ENCODE peak calls at places on chromosomes 5 and 9, in seven cellular contexts. One of them, this sample, is unnamed.

GRCh38 chr5:40991981-40992559 is 79.1 kb downstream of the MROH2B start:
- DNase-seq in gastrocnemius medialis: no peak
- DNase-seq in ovary: no peak
- DNase-seq in esophagus squamous epithelium: no peak
- DNase-seq in AG09309: no peak
- DNase-seq in osteocyte: no peak
- DNase-seq in AG04450: no peak
- DNase-seq in this sample: no peak

GRCh38 chr5:53917095-53917494 is 356.7 kb downstream of the NDUFS4 start:
- DNase-seq in esophagus squamous epithelium: no peak
- DNase-seq in gastrocnemius medialis: no peak
- DNase-seq in ovary: no peak
- DNase-seq in AG04450: no peak
- DNase-seq in osteocyte: no peak
- DNase-seq in AG09309: peak
- DNase-seq in this sample: no peak

GRCh38 chr9:123425261-123425821 is 69.3 kb downstream of the CRB2 start:
- DNase-seq in AG04450: no peak
- DNase-seq in AG09309: no peak
- DNase-seq in osteocyte: no peak
- DNase-seq in esophagus squamous epithelium: no peak
- DNase-seq in gastrocnemius medialis: no peak
- DNase-seq in ovary: no peak
- DNase-seq in this sample: no peak

GRCh38 chr5:116953251-116953934 is 378.8 kb upstream of the SEMA6A start:
- DNase-seq in esophagus squamous epithelium: no peak
- DNase-seq in ovary: no peak
- DNase-seq in gastrocnemius medialis: no peak
- DNase-seq in AG09309: no peak
- DNase-seq in AG04450: no peak
- DNase-seq in osteocyte: no peak
- DNase-seq in this sample: no peak

GRCh38 chr9:130220351-130220750 is 45.2 kb upstream of the HMCN2 start:
- DNase-seq in osteocyte: no peak
- DNase-seq in ovary: peak
- DNase-seq in AG09309: no peak
- DNase-seq in esophagus squamous epithelium: no peak
- DNase-seq in AG04450: peak
- DNase-seq in gastrocnemius medialis: no peak
- DNase-seq in this sample: no peak

GRCh38 chr5:72460413-72460812 is 46.8 kb downstream of the ZNF366 start:
- DNase-seq in esophagus squamous epithelium: no peak
- DNase-seq in AG04450: no peak
- DNase-seq in gastrocnemius medialis: no peak
- DNase-seq in AG09309: no peak
- DNase-seq in osteocyte: no peak
- DNase-seq in ovary: no peak
- DNase-seq in this sample: no peak

GRCh38 chr5:129664336-129664937 is 83.5 kb upstream of the MINAR2 start:
- DNase-seq in esophagus squamous epithelium: no peak
- DNase-seq in ovary: no peak
- DNase-seq in osteocyte: no peak
- DNase-seq in AG04450: peak
- DNase-seq in gastrocnemius medialis: no peak
- DNase-seq in AG09309: peak
- DNase-seq in this sample: no peak

GRCh38 chr9:11374961-11375360 is 762.2 kb upstream of the PTPRD start:
- DNase-seq in AG04450: no peak
- DNase-seq in gastrocnemius medialis: no peak
- DNase-seq in ovary: no peak
- DNase-seq in AG09309: no peak
- DNase-seq in esophagus squamous epithelium: no peak
- DNase-seq in osteocyte: no peak
- DNase-seq in this sample: no peak

GRCh38 chr5:148769941-148770340 is 56.5 kb upstream of the ADRB2 start:
- DNase-seq in AG04450: no peak
- DNase-seq in esophagus squamous epithelium: no peak
- DNase-seq in AG09309: no peak
- DNase-seq in osteocyte: no peak
- DNase-seq in gastrocnemius medialis: no peak
- DNase-seq in ovary: no peak
- DNase-seq in this sample: no peak

GRCh38 chr5:54073735-54074134 is 236.6 kb downstream of the ARL15 start:
- DNase-seq in esophagus squamous epithelium: no peak
- DNase-seq in AG09309: no peak
- DNase-seq in AG04450: no peak
- DNase-seq in osteocyte: no peak
- DNase-seq in ovary: no peak
- DNase-seq in gastrocnemius medialis: no peak
- DNase-seq in this sample: no peak

GRCh38 chr9:114117996-114118830 is 19.1 kb upstream of the KIF12 start:
- DNase-seq in ovary: no peak
- DNase-seq in gastrocnemius medialis: no peak
- DNase-seq in esophagus squamous epithelium: no peak
- DNase-seq in AG04450: no peak
- DNase-seq in AG09309: no peak
- DNase-seq in osteocyte: no peak
- DNase-seq in this sample: no peak

GRCh38 chr9:87193925-87194380 is 246.6 kb upstream of the GAS1 start:
- DNase-seq in ovary: no peak
- DNase-seq in osteocyte: no peak
- DNase-seq in esophagus squamous epithelium: no peak
- DNase-seq in gastrocnemius medialis: no peak
- DNase-seq in AG04450: peak
- DNase-seq in AG09309: peak
- DNase-seq in this sample: peak

GRCh38 chr5:32342656-32343055 is 29.9 kb upstream of the MTMR12 start:
- DNase-seq in ovary: no peak
- DNase-seq in osteocyte: no peak
- DNase-seq in AG04450: no peak
- DNase-seq in gastrocnemius medialis: no peak
- DNase-seq in AG09309: no peak
- DNase-seq in esophagus squamous epithelium: no peak
- DNase-seq in this sample: no peak

GRCh38 chr9:120539951-120540350 is 40.0 kb downstream of the CDK5RAP2 start:
- DNase-seq in esophagus squamous epithelium: no peak
- DNase-seq in AG09309: no peak
- DNase-seq in ovary: no peak
- DNase-seq in gastrocnemius medialis: no peak
- DNase-seq in osteocyte: no peak
- DNase-seq in AG04450: no peak
- DNase-seq in this sample: no peak

DNA sequence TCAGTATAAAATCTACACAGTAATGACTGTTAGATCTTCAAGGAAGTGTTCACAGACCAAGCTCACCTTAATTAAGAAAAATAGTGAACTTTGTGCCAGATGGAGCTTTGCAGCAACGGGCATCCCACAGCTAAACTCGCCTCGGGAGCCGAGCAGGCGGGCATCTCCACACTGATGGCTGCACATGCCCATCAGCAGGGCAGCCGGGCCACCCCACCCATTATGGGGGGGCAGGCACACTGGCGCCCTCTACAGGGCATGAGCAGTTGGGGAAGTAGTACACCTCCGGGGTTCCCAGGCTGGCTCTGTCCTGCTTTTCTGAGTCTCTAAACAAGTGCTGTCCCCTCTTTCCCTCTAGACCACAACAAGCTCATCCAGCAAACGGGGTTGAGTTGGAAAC is 21.6 kb downstream of the ANKS6 start:
- DNase-seq in esophagus squamous epithelium: no peak
- DNase-seq in ovary: no peak
- DNase-seq in AG04450: no peak
- DNase-seq in AG09309: no peak
- DNase-seq in gastrocnemius medialis: no peak
- DNase-seq in osteocyte: no peak
- DNase-seq in this sample: no peak
- TF ChIP-seq CTCF in esophagus squamous epithelium: peak
- TF ChIP-seq CTCF in ovary: no peak
- TF ChIP-seq CTCF in AG04450: peak
- TF ChIP-seq CTCF in AG09309: peak
- TF ChIP-seq CTCF in gastrocnemius medialis: peak
- TF ChIP-seq CTCF in osteocyte: peak
- TF ChIP-seq CTCF in this sample: peak

DNA sequence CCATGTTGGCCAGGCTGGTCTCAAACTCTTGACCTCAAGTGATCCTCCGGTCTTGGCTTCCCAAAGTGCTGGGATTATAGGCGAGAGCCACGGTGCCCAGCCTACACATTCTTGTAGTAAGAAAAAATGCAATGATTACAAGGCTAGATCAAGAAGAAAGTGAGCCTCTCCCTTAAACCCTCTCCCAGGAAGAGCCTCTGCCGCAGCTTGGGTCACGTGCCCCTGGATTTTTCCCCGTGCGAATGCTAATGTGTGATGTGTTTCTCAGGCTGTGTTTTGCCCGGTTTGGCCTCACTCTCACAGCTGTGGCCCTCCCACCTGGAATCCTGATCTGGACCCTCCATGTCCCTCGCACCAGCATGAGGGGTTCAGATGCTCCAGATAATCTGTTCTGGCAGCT is 6.9 kb downstream of the PLPP7 start:
- DNase-seq in esophagus squamous epithelium: no peak
- DNase-seq in ovary: no peak
- DNase-seq in AG04450: no peak
- DNase-seq in AG09309: no peak
- DNase-seq in osteocyte: no peak
- DNase-seq in gastrocnemius medialis: no peak
- DNase-seq in this sample: no peak
- TF ChIP-seq CTCF in esophagus squamous epithelium: no peak
- TF ChIP-seq CTCF in ovary: no peak
- TF ChIP-seq CTCF in AG04450: no peak
- TF ChIP-seq CTCF in AG09309: no peak
- TF ChIP-seq CTCF in osteocyte: no peak
- TF ChIP-seq CTCF in gastrocnemius medialis: no peak
- TF ChIP-seq CTCF in this sample: no peak

DNA sequence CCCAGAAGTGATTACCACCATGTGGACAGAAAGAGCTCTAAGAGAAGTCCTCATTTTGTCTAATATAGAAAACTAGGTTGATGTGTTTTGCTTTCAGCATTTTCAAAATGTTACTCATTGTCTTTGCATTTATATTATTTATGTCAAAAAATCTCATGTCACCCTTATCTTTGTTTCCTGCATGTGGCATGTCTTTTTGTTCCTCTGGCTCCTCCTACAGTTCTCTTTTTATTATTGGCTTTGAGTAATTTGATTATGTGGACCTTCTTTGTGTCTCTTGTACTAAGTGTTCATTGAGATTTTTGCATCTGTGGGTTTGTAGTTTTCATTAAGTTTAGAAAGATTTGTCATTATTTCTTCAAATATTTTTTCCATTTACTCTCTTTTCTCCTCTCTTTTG is 58.8 kb downstream of the GNG10 start:
- DNase-seq in AG09309: no peak
- DNase-seq in gastrocnemius medialis: no peak
- DNase-seq in ovary: no peak
- DNase-seq in osteocyte: no peak
- DNase-seq in AG04450: no peak
- DNase-seq in esophagus squamous epithelium: no peak
- DNase-seq in this sample: no peak
- TF ChIP-seq CTCF in AG09309: peak
- TF ChIP-seq CTCF in gastrocnemius medialis: no peak
- TF ChIP-seq CTCF in ovary: no peak
- TF ChIP-seq CTCF in osteocyte: no peak
- TF ChIP-seq CTCF in AG04450: no peak
- TF ChIP-seq CTCF in esophagus squamous epithelium: no peak
- TF ChIP-seq CTCF in this sample: no peak

GRCh38 chr9:16496908-16497307 is 373.6 kb downstream of the BNC2 start:
- DNase-seq in osteocyte: no peak
- DNase-seq in gastrocnemius medialis: no peak
- DNase-seq in esophagus squamous epithelium: no peak
- DNase-seq in AG04450: no peak
- DNase-seq in ovary: no peak
- DNase-seq in AG09309: no peak
- DNase-seq in this sample: no peak
- TF ChIP-seq CTCF in osteocyte: no peak
- TF ChIP-seq CTCF in gastrocnemius medialis: no peak
- TF ChIP-seq CTCF in esophagus squamous epithelium: no peak
- TF ChIP-seq CTCF in AG04450: peak
- TF ChIP-seq CTCF in ovary: no peak
- TF ChIP-seq CTCF in AG09309: peak
- TF ChIP-seq CTCF in this sample: no peak

DNA sequence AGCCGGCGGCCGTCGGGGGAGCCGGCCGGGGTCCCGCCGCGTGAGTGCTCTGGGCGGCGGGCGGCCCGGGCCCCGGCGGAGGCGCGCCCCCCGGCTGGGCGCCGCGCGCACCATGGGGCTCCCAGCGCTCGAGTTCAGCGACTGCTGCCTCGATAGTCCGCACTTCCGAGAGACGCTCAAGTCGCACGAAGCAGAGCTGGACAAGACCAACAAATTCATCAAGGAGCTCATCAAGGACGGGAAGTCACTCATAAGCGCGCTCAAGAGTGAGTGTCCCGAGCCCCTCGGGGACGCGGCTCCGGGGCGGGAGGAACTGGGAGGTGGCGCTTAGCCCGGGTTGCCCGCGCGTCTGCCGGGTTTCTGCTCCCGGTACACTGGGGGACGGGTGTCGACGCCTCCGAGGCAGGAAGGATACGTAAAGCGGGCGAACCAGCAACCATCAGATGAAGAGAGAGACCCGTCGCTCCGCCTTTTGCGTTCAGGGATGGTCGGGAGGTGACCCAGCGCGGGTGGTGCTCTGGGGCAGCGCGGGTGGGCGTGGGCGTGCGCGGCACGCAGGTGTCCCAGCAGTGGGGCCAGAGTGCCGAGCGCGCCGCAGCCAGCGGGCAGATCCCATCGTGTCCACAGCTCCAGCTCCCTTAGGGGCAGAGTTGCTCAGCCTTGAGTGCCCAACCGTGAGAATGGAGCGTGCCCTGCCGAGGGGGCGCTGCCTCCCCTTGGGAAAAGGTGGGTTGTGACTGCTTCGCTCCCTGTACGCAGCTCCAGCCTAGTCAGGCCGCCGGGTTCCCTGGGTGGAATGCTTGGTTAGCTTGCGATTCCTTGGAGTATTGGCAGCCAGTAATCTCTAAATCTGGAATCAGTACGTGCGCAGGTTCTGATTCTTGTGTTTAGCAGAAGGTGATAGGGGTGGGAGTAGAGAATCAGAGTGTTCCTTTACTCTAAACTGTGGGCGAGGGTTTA is 753 bp downstream of the ARHGAP26 start:
- DNase-seq in osteocyte: peak
- DNase-seq in ovary: peak
- DNase-seq in gastrocnemius medialis: peak
- DNase-seq in AG04450: no peak
- DNase-seq in esophagus squamous epithelium: no peak
- DNase-seq in AG09309: no peak
- DNase-seq in this sample: no peak
- TF ChIP-seq CTCF in osteocyte: no peak
- TF ChIP-seq CTCF in ovary: no peak
- TF ChIP-seq CTCF in gastrocnemius medialis: no peak
- TF ChIP-seq CTCF in AG04450: no peak
- TF ChIP-seq CTCF in esophagus squamous epithelium: no peak
- TF ChIP-seq CTCF in AG09309: no peak
- TF ChIP-seq CTCF in this sample: no peak

GRCh38 chr5:16585028-16585667 is 31.6 kb downstream of the RETREG1 start:
- DNase-seq in AG09309: no peak
- DNase-seq in esophagus squamous epithelium: no peak
- DNase-seq in osteocyte: no peak
- DNase-seq in AG04450: no peak
- DNase-seq in gastrocnemius medialis: no peak
- DNase-seq in ovary: no peak
- DNase-seq in this sample: no peak
- TF ChIP-seq CTCF in AG09309: no peak
- TF ChIP-seq CTCF in esophagus squamous epithelium: no peak
- TF ChIP-seq CTCF in osteocyte: peak
- TF ChIP-seq CTCF in AG04450: peak
- TF ChIP-seq CTCF in gastrocnemius medialis: peak
- TF ChIP-seq CTCF in ovary: no peak
- TF ChIP-seq CTCF in this sample: peak

GRCh38 chr5:93436083-93436482 is 144.9 kb downstream of the NR2F1-AS1 start:
- DNase-seq in AG09309: no peak
- DNase-seq in esophagus squamous epithelium: no peak
- DNase-seq in AG04450: no peak
- DNase-seq in gastrocnemius medialis: no peak
- DNase-seq in osteocyte: no peak
- DNase-seq in ovary: no peak
- DNase-seq in this sample: no peak
- TF ChIP-seq CTCF in AG09309: no peak
- TF ChIP-seq CTCF in esophagus squamous epithelium: no peak
- TF ChIP-seq CTCF in AG04450: no peak
- TF ChIP-seq CTCF in gastrocnemius medialis: no peak
- TF ChIP-seq CTCF in osteocyte: no peak
- TF ChIP-seq CTCF in ovary: no peak
- TF ChIP-seq CTCF in this sample: no peak

This sample was measured in AG09319.